ENCODE peak calls at places on chromosomes 5 and 9, in nine cellular contexts. E is activated CD8-positive, alpha-beta memory T cell treated with anti-CD3 and anti-CD28 coated beads for 1 hour; T is MV-4-11; B is AG04450; J is NCI-H1092 treated with DMSO at 0.1 percent for 48 hours; K is T-helper 22 cell; P is sciatic nerve; N is germinal center; C is frontal cortex. Q is an unnamed sample.
A peak's percentile ranks its signal among the peaks of the same experiment; 100 is the strongest.

GRCh38 chr9:78462616-78463015 is 165.7 kb downstream of the PSAT1 start:
- DNase-seq in B (no peak), P (no peak), T (no peak), E (no peak), N (no peak), C (no peak), K (no peak), J (no peak), Q (no peak)

GRCh38 chr9:125760537-125760936 is 13.4 kb downstream of the PBX3 start:
- DNase-seq in N (no peak), B (no peak), T (no peak), P (no peak), C (no peak), E (no peak), K (no peak), J (no peak), Q (no peak)

GRCh38 chr5:95727764-95728191 is 3.4 kb upstream of the RHOBTB3 start:
- DNase-seq in K (no peak), T (no peak), E (no peak), J (no peak), B (no peak), C (no peak), N (no peak), P (no peak), Q (no peak)

GRCh38 chr5:55030220-55030619 is 6.2 kb downstream of the GZMK start:
- DNase-seq in T (no peak), C (no peak), K (no peak), E (no peak), B (no peak), J (no peak), P (no peak), N (no peak), Q (no peak)

GRCh38 chr9:136400038-136400834 is at the start of gene SNAPC4:
- DNase-seq in T (peak; percentile 72), J (peak; percentile 85), B (peak; percentile 34), K (peak; percentile 71), E (peak; percentile 78), C (peak; percentile 99), N (peak; percentile 92), P (peak; percentile 91), Q (peak; percentile 88)

GRCh38 chr5:142219146-142219545 is 105.7 kb downstream of the SPRY4 start:
- DNase-seq in B (no peak), T (no peak), C (no peak), J (no peak), P (no peak), N (no peak), E (no peak), K (no peak), Q (no peak)

GRCh38 chr9:109974143-109974917 is 194.3 kb downstream of the PALM2AKAP2 start:
- DNase-seq in K (no peak), B (no peak), C (no peak), T (peak; percentile 95), J (no peak), N (peak; percentile 73), E (no peak), P (no peak), Q (no peak)

GRCh38 chr5:149675467-149676201 is 54.5 kb upstream of the PPARGC1B start:
- DNase-seq in T (no peak), N (no peak), C (no peak), J (no peak), P (peak; percentile 41), K (no peak), B (no peak), E (no peak), Q (no peak)

GRCh38 chr5:61884242-61884855 is 421.7 kb upstream of the KIF2A start:
- DNase-seq in E (no peak), T (no peak), B (no peak), N (no peak), K (no peak), C (no peak), J (no peak), P (no peak), Q (no peak)

GRCh38 chr9:130336027-130336595 is 70.6 kb downstream of the HMCN2 start:
- DNase-seq in T (no peak), K (no peak), P (no peak), N (no peak), E (no peak), C (no peak), B (no peak), J (no peak), Q (no peak)

GRCh38 chr5:128436825-128437224 is 101.2 kb downstream of the FBN2 start:
- DNase-seq in B (peak; percentile 24), P (no peak), K (no peak), C (no peak), J (no peak), T (no peak), E (no peak), N (no peak), Q (no peak)

GRCh38 chr5:139747583-139748504 is 47.8 kb upstream of the PSD2 start:
- DNase-seq in K (no peak), P (peak; percentile 79), J (no peak), T (no peak), B (no peak), N (peak; percentile 43), C (no peak), E (peak; percentile 33), Q (peak; percentile 83)

GRCh38 chr9:9612270-9612669 is 1000.5 kb downstream of the PTPRD start:
- DNase-seq in E (no peak), N (peak; percentile 34), P (no peak), C (no peak), T (no peak), B (no peak), K (no peak), J (peak; percentile 76), Q (no peak)